ENCODE peak calls at places on chromosome 14, in six cellular contexts. D, S, K, L, W and Z are unnamed samples.

GRCh38 chr14:30272848-30273563 is 286.0 kb upstream of the G2E3 start:
- DNase-seq in D (no peak), S (no peak), K (no peak), L (no peak), W (no peak), Z (no peak)

GRCh38 chr14:73997108-73997943 is 21.8 kb downstream of the ENTPD5 start:
- DNase-seq in D (no peak), S (no peak), K (no peak), L (no peak), W (no peak), Z (no peak)

GRCh38 chr14:95318399-95318834 is 1.3 kb downstream of the CLMN start:
- DNase-seq in D (no peak), S (no peak), K (no peak), L (no peak), W (no peak), Z (no peak)

GRCh38 chr14:80930836-80931389 is 10.6 kb downstream of the CEP128 start:
- DNase-seq in D (peak), S (no peak), K (peak), L (no peak), W (no peak), Z (peak)

GRCh38 chr14:106518054-106518943 is 991.9 kb downstream of the TMEM121 start:
- DNase-seq in D (no peak), S (peak), K (no peak), L (peak), W (no peak), Z (no peak)

GRCh38 chr14:76514599-76514998 is 138.7 kb downstream of the ESRRB start:
- DNase-seq in D (peak), S (no peak), K (peak), L (no peak), W (no peak), Z (no peak)

GRCh38 chr14:21723431-21724045 is 49.9 kb upstream of the OR4E1 start:
- DNase-seq in D (no peak), S (no peak), K (no peak), L (no peak), W (no peak), Z (no peak)

GRCh38 chr14:56715938-56716337 is 94.3 kb downstream of the OTX2 start:
- DNase-seq in D (no peak), S (no peak), K (no peak), L (no peak), W (no peak), Z (no peak)

GRCh38 chr14:104224516-104225281 is 86.3 kb downstream of the KIF26A start:
- DNase-seq in D (no peak), S (no peak), K (no peak), L (no peak), W (no peak), Z (no peak)

GRCh38 chr14:36671149-36671548 is 9.5 kb downstream of the PAX9 start:
- DNase-seq in D (no peak), S (no peak), K (no peak), L (no peak), W (no peak), Z (no peak)

GRCh38 chr14:93527076-93527692 is 96.4 kb downstream of the UNC79 start:
- DNase-seq in D (no peak), S (no peak), K (no peak), L (no peak), W (no peak), Z (no peak)

GRCh38 chr14:77707355-77707723 is 484 bp downstream of the ALKBH1 start:
- DNase-seq in D (peak), S (no peak), K (peak), L (no peak), W (no peak), Z (peak)

GRCh38 chr14:31945701-31946100 is 131.4 kb upstream of the ARHGAP5 start:
- DNase-seq in D (no peak), S (no peak), K (no peak), L (no peak), W (no peak), Z (no peak)

DNA sequence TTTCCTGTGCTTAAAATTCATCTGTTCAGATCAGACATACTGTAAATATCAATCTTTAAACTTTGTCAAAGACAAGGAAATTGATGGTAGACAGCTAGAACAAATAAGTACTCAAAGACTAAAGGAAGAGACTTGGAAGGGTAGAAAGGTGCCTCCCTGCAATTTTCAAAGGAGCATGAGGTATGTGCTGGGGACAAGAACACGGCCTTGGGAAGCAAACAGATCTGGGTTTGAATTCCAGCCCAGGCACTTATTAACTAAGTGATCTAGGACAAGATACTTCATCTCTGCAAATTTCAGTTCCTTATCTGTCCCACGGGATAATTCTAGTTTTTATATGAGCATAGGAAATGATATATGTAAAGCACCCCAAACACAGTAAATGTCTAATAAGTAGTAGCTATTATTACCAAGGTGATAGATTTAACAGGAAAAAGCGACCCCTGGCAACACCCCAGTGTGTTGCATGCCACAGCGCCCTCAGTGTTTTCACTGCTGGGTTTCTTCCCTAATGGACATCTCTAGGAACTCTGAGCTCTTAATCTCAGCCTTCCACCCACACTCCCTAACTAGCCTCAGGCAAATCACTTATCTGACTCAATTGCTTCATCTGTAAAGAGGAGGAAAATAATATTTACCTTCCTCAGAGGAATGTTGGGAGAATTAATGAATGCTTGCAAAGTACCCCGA is 44.7 kb upstream of the BMP4 start:
- DNase-seq in D (peak), S (no peak), K (no peak), L (no peak), W (no peak), Z (no peak)
- TF ChIP-seq CTCF in D (no peak), S (no peak), K (no peak), L (no peak), W (no peak), Z (no peak)

DNA sequence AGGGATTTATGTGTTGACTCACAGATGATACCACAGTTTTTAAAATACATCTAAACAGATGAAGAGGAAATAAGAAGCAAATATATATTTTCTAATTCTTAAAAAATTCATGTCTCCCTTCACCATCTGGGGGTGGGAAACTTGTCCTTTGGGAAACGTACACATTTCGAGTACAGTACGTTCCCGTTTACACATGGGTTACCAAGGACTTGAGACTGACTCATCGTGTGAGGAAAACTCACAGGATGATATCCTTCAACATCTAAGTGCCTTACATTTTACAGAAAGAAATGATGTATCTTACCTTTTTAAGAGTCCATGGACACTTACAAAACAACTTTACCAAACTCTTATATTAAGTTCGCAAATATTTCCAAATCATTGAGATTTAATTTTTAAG is 16.0 kb upstream of the FBLN5 start:
- DNase-seq in D (no peak), S (no peak), K (peak), L (no peak), W (no peak), Z (no peak)
- H3K27ac ChIP-seq in D (no peak), S (no peak), K (no peak), L (no peak), W (no peak), Z (no peak)

DNA sequence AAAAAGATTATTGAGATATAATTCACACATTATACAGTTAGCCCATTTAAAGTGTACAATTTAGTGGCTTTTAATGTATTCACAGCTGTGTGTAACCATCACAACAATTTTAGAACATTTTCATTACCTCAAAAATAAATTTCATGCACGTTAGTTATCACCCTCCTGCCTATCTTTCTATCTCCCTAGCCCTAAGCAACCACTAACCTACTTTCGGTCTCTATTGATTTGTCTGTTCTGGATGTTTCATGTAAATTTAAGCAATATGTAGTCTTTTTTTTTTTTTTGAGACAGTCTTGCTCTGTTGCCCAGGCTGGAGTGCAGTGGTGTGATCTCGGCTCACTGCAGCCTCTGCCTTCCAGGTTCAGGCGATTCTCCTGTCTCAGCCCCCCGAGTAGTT is 439.4 kb downstream of the PCNX1 start:
- DNase-seq in D (no peak), S (no peak), K (no peak), L (no peak), W (no peak), Z (no peak)
- H3K4me3 ChIP-seq in D (no peak), S (no peak), K (no peak), L (no peak), W (no peak), Z (no peak)

GRCh38 chr14:100028990-100029677 is 36.1 kb upstream of the EVL start:
- DNase-seq in D (peak), S (no peak), K (peak), L (no peak), W (no peak), Z (no peak)

GRCh38 chr14:100027771-100028490 is 37.3 kb upstream of the EVL start:
- DNase-seq in D (peak), S (no peak), K (peak), L (no peak), W (no peak), Z (no peak)

GRCh38 chr14:100020623-100021022 is 44.6 kb upstream of the EVL start:
- DNase-seq in D (no peak), S (no peak), K (no peak), L (no peak), W (no peak), Z (no peak)

GRCh38 chr14:100022772-100023451 is 42.3 kb upstream of the EVL start:
- DNase-seq in D (peak), S (peak), K (peak), L (no peak), W (no peak), Z (no peak)

GRCh38 chr14:100025111-100025510 is 40.1 kb upstream of the EVL start:
- DNase-seq in D (peak), S (no peak), K (peak), L (peak), W (no peak), Z (no peak)
- TF ChIP-seq CTCF in D (peak), S (no peak), K (peak), L (peak), W (no peak), Z (peak)

GRCh38 chr14:68506645-68507405 is 286.0 kb downstream of the ZFP36L1 start:
- DNase-seq in D (no peak), S (no peak), K (no peak), L (peak), W (no peak), Z (no peak)
- H3K27ac ChIP-seq in D (no peak), S (peak), K (peak), L (peak), W (peak), Z (peak)

DNA sequence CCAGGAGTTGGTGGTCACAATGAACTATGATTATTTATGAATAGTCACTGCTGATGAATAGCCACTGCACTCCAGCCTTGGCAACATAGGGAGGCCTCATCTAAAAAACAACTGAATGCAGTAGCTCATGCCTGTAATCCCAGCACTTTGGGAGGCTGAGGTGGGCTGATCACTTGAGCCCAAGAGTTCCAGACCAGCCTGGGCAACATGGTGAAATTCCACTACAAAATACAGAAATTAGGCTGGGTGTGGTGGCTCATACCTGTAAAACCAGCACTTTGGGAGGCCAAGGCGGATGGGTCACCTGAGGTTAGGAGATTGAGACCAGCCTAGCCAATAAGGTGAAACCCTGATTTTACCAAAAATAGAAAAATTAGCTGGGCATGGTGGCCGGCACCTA is 13.5 kb upstream of the FAM177A1 start:
- DNase-seq in D (no peak), S (no peak), K (no peak), L (no peak), W (no peak), Z (no peak)
- H3K4me3 ChIP-seq in D (no peak), S (no peak), K (no peak), L (no peak), W (no peak), Z (no peak)

GRCh38 chr14:24141030-24141880 is at the start of gene EMC9:
- DNase-seq in D (peak), S (peak), K (peak), L (peak), W (peak), Z (peak)
- TF ChIP-seq CTCF in D (peak), S (peak), K (peak), L (peak), W (peak), Z (peak)

GRCh38 chr14:50805396-50805795 is 25.6 kb downstream of the NIN start:
- DNase-seq in D (no peak), S (no peak), K (no peak), L (no peak), W (no peak), Z (no peak)
- H3K27ac ChIP-seq in D (no peak), S (no peak), K (no peak), L (no peak), W (no peak), Z (no peak)

GRCh38 chr14:105397350-105397931 is 897 bp upstream of the TEX22 start:
- DNase-seq in D (no peak), S (no peak), K (no peak), L (no peak), W (no peak), Z (no peak)
- H3K4me3 ChIP-seq in D (peak), S (peak), K (no peak), L (peak), W (peak), Z (no peak)

GRCh38 chr14:102086972-102087761 is at the start of gene HSP90AA1:
- DNase-seq in D (peak), S (peak), K (peak), L (peak), W (peak), Z (peak)
- TF ChIP-seq CTCF in D (no peak), S (no peak), K (peak), L (no peak), W (no peak), Z (peak)